ENCODE peak calls at places on chromosome 14, in six cellular contexts. H is A549, Q is K562, M is endothelial cell of umbilical vein, R is GM12878, F is HepG2. O is an unnamed sample.

GRCh38 chr14:77475432-77476115 is 17.7 kb downstream of the AHSA1 start:
- DNase-seq in F (no peak), Q (no peak), M (no peak), R (no peak), H (no peak), O (no peak)

GRCh38 chr14:103540816-103541493 is 12.0 kb downstream of the TRMT61A start:
- DNase-seq in M (no peak), Q (no peak), F (no peak), R (no peak), H (no peak), O (no peak)

GRCh38 chr14:76922599-76922998 is 96.4 kb downstream of the LRRC74A start:
- DNase-seq in Q (no peak), H (no peak), R (no peak), M (no peak), F (no peak), O (no peak)

GRCh38 chr14:83255015-83255726 is 1721.5 kb upstream of the SEL1L start:
- DNase-seq in M (no peak), H (no peak), Q (no peak), R (peak; percentile 19), F (no peak), O (peak; percentile 97)

GRCh38 chr14:87615822-87616679 is 376.9 kb downstream of the GALC start:
- DNase-seq in R (no peak), F (peak; percentile 44), Q (peak; percentile 44), M (no peak), H (peak; percentile 44), O (peak; percentile 57)

GRCh38 chr14:33570717-33571058 is 380.2 kb downstream of the EGLN3 start:
- DNase-seq in M (peak; percentile 19), H (no peak), Q (peak; percentile 16), R (no peak), F (no peak), O (no peak)

GRCh38 chr14:21614245-21614644 is 20.5 kb downstream of the OR10G2 start:
- DNase-seq in Q (no peak), M (no peak), R (no peak), H (no peak), F (no peak), O (no peak)

GRCh38 chr14:46433381-46433780 is 218.2 kb downstream of the RPL10L start:
- DNase-seq in M (no peak), H (no peak), R (no peak), F (no peak), Q (no peak), O (no peak)

GRCh38 chr14:29706700-29707099 is 220.9 kb downstream of the PRKD1 start:
- DNase-seq in M (no peak), R (no peak), F (no peak), Q (no peak), H (no peak), O (no peak)

GRCh38 chr14:74109369-74109768 is 24.6 kb downstream of the LIN52 start:
- DNase-seq in F (no peak), H (no peak), M (no peak), Q (no peak), R (no peak), O (no peak)

GRCh38 chr14:74859757-74860156 is 16.2 kb downstream of the PROX2 start:
- DNase-seq in R (no peak), Q (no peak), H (no peak), M (no peak), F (no peak), O (no peak)

GRCh38 chr14:92481811-92482559 is 31.6 kb upstream of the RIN3 start:
- DNase-seq in Q (no peak), F (no peak), M (no peak), H (no peak), R (no peak), O (no peak)

GRCh38 chr14:81427348-81428058 is 27.4 kb upstream of the STON2 start:
- DNase-seq in H (no peak), Q (peak; percentile 91), R (no peak), F (no peak), M (no peak), O (no peak)

GRCh38 chr14:90111895-90112534 is 50.2 kb downstream of the KCNK13 start:
- DNase-seq in F (peak; percentile 12), R (no peak), H (peak; percentile 31), Q (no peak), M (no peak), O (no peak)

GRCh38 chr14:45070215-45070614 is 13.7 kb upstream of the PRPF39 start:
- DNase-seq in F (no peak), M (no peak), H (peak; percentile 17), R (no peak), Q (no peak), O (no peak)

GRCh38 chr14:24127673-24128072 is 2.8 kb upstream of the FITM1 start:
- DNase-seq in Q (no peak), M (no peak), R (no peak), F (no peak), H (no peak), O (no peak)

GRCh38 chr14:45185110-45185814 is 49.5 kb downstream of the FANCM start:
- DNase-seq in H (no peak), Q (no peak), F (no peak), R (no peak), M (no peak), O (no peak)

GRCh38 chr14:84128025-84128424 is 1401.9 kb upstream of the FLRT2 start:
- DNase-seq in M (peak; percentile 78), F (no peak), Q (no peak), R (no peak), H (no peak), O (no peak)

GRCh38 chr14:70706177-70706576 is 64.5 kb downstream of the TTC9 start:
- DNase-seq in R (no peak), M (no peak), H (no peak), Q (no peak), F (peak; percentile 85), O (no peak)

GRCh38 chr14:76827696-76828301 is 1.6 kb downstream of the LRRC74A start:
- DNase-seq in F (no peak), R (no peak), Q (no peak), H (no peak), M (no peak), O (peak; percentile 33)

GRCh38 chr14:38255408-38255672 is 553 bp downstream of the CLEC14A start:
- DNase-seq in Q (no peak), M (no peak), H (peak; percentile 2), F (no peak), R (no peak), O (no peak)

GRCh38 chr14:98878278-98878677 is 393.7 kb downstream of the BCL11B start:
- DNase-seq in M (no peak), R (no peak), H (no peak), Q (no peak), F (no peak), O (no peak)

GRCh38 chr14:61653507-61653906 is 41.8 kb upstream of the HIF1A start:
- DNase-seq in M (peak; percentile 92), H (peak; percentile 21), R (no peak), F (no peak), Q (no peak), O (no peak)

GRCh38 chr14:90488256-90488655 is 91.4 kb downstream of the CALM1 start:
- DNase-seq in Q (no peak), F (no peak), H (no peak), M (no peak), R (no peak), O (no peak)

GRCh38 chr14:76245097-76245496 is 93.4 kb downstream of the GPATCH2L start:
- DNase-seq in R (no peak), H (no peak), Q (no peak), F (peak; percentile 28), M (no peak), O (no peak)

GRCh38 chr14:84453541-84453940 is 1076.4 kb upstream of the FLRT2 start:
- DNase-seq in H (no peak), R (no peak), F (no peak), Q (no peak), M (no peak), O (no peak)

GRCh38 chr14:74567219-74567618 is 44.8 kb downstream of the LTBP2 start:
- DNase-seq in R (no peak), H (no peak), Q (no peak), M (no peak), F (no peak), O (no peak)

GRCh38 chr14:24816929-24817637 is 183.1 kb upstream of the GZMB start:
- DNase-seq in F (peak; percentile 98), Q (no peak), H (no peak), M (no peak), R (no peak), O (no peak)

GRCh38 chr14:56422703-56423213 is 156.8 kb upstream of the TMEM260 start:
- DNase-seq in F (peak; percentile 21), Q (peak; percentile 11), H (peak; percentile 50), M (peak; percentile 84), R (no peak), O (peak; percentile 40)

GRCh38 chr14:34693228-34693939 is 21.0 kb downstream of the CFL2 start:
- DNase-seq in H (peak; percentile 83), F (peak; percentile 45), R (no peak), M (no peak), Q (peak; percentile 68), O (peak; percentile 14)

GRCh38 chr14:65243766-65244442 is 141.6 kb upstream of the MAX start:
- DNase-seq in H (peak; percentile 85), R (no peak), Q (peak; percentile 61), M (peak; percentile 93), F (peak; percentile 78), O (peak; percentile 49)

GRCh38 chr14:104972301-104973211 is 5.6 kb downstream of the AHNAK2 start:
- DNase-seq in R (no peak), M (peak; percentile 63), F (no peak), Q (no peak), H (peak; percentile 93), O (no peak)
- TF ChIP-seq POLR2A in R (no peak), M (no peak), F (no peak), Q (no peak), H (no peak), O (no peak)

GRCh38 chr14:50013198-50013918 is 103.0 kb downstream of the VCPKMT start:
- DNase-seq in R (no peak), M (no peak), H (no peak), Q (no peak), F (peak; percentile 69), O (no peak)
- TF ChIP-seq MYC in R (no peak), M (no peak), H (no peak), Q (no peak), F (no peak), O (no peak)

GRCh38 chr14:67359775-67360468 is at the start of the genes ATP6V1D and EIF2S1:
- DNase-seq in Q (peak; percentile 98), H (peak; percentile 100), R (peak; percentile 98), F (peak; percentile 98), M (peak; percentile 99), O (peak; percentile 99)
- TF ChIP-seq POLR2A in Q (peak; percentile 90), H (peak; percentile 85), R (peak; percentile 88), F (peak; percentile 88), M (peak; percentile 75), O (peak; percentile 87)

GRCh38 chr14:69693823-69694729 is 72.9 kb upstream of the SRSF5 start:
- DNase-seq in R (no peak), Q (peak; percentile 66), F (peak; percentile 86), M (no peak), H (peak; percentile 25), O (no peak)

GRCh38 chr14:69695664-69696527 is 71.0 kb upstream of the SRSF5 start:
- DNase-seq in R (no peak), H (no peak), M (peak; percentile 79), F (no peak), Q (peak; percentile 54), O (peak; percentile 32)

GRCh38 chr14:69694730-69695663 is 71.9 kb upstream of the SRSF5 start:
- DNase-seq in F (no peak), R (no peak), Q (no peak), M (peak; percentile 71), H (no peak), O (no peak)

GRCh38 chr14:69692542-69693053 is 74.3 kb upstream of the SRSF5 start:
- DNase-seq in R (no peak), F (no peak), Q (no peak), H (no peak), M (peak; percentile 18), O (no peak)

GRCh38 chr14:69693145-69693544 is 73.8 kb upstream of the SRSF5 start:
- DNase-seq in H (no peak), M (peak; percentile 78), R (no peak), F (no peak), Q (no peak), O (no peak)
- TF ChIP-seq MYC in H (no peak), M (no peak), R (no peak), F (no peak), Q (no peak), O (no peak)

O was measured in NB4.